ENCODE peak calls at places on chromosomes 3 and 15, in six cellular contexts. One of them, this sample, is unnamed.

GRCh38 chr15:59237119-59237853 is 30.6 kb downstream of the LDHAL6B start:
- DNase-seq in cardiac muscle cell: no peak
- DNase-seq in GM13976: peak; percentile 59
- DNase-seq in stimulated activated naive CD8-positive, alpha-beta T cell treated with anti-CD3 and anti-CD28 coated beads, Interleukin-15, amount 100 ng/mL, for 72 hours: no peak
- DNase-seq in bronchial epithelial cell: no peak
- DNase-seq in ELF-1: no peak
- DNase-seq in this sample: no peak

GRCh38 chr15:35038655-35039534 is 46.2 kb downstream of the NANOGP8 start:
- DNase-seq in cardiac muscle cell: peak; percentile 72
- DNase-seq in GM13976: no peak
- DNase-seq in stimulated activated naive CD8-positive, alpha-beta T cell treated with anti-CD3 and anti-CD28 coated beads, Interleukin-15, amount 100 ng/mL, for 72 hours: no peak
- DNase-seq in bronchial epithelial cell: peak; percentile 55
- DNase-seq in ELF-1: no peak
- DNase-seq in this sample: no peak

GRCh38 chr15:78907577-78907976 is 34.9 kb downstream of the MORF4L1 start:
- DNase-seq in cardiac muscle cell: no peak
- DNase-seq in GM13976: no peak
- DNase-seq in stimulated activated naive CD8-positive, alpha-beta T cell treated with anti-CD3 and anti-CD28 coated beads, Interleukin-15, amount 100 ng/mL, for 72 hours: no peak
- DNase-seq in bronchial epithelial cell: no peak
- DNase-seq in ELF-1: peak; percentile 36
- DNase-seq in this sample: no peak

GRCh38 chr3:37715358-37715757 is 146.3 kb upstream of the CTDSPL start:
- DNase-seq in cardiac muscle cell: no peak
- DNase-seq in GM13976: no peak
- DNase-seq in stimulated activated naive CD8-positive, alpha-beta T cell treated with anti-CD3 and anti-CD28 coated beads, Interleukin-15, amount 100 ng/mL, for 72 hours: no peak
- DNase-seq in bronchial epithelial cell: no peak
- DNase-seq in ELF-1: no peak
- DNase-seq in this sample: no peak

GRCh38 chr3:172750069-172750367 is 508 bp upstream of the ECT2 start:
- DNase-seq in cardiac muscle cell: no peak
- DNase-seq in GM13976: no peak
- DNase-seq in stimulated activated naive CD8-positive, alpha-beta T cell treated with anti-CD3 and anti-CD28 coated beads, Interleukin-15, amount 100 ng/mL, for 72 hours: no peak
- DNase-seq in bronchial epithelial cell: no peak
- DNase-seq in ELF-1: no peak
- DNase-seq in this sample: no peak

GRCh38 chr3:60841355-60841754 is 409.9 kb downstream of the FHIT start:
- DNase-seq in cardiac muscle cell: peak; percentile 1
- DNase-seq in GM13976: no peak
- DNase-seq in stimulated activated naive CD8-positive, alpha-beta T cell treated with anti-CD3 and anti-CD28 coated beads, Interleukin-15, amount 100 ng/mL, for 72 hours: no peak
- DNase-seq in bronchial epithelial cell: no peak
- DNase-seq in ELF-1: no peak
- DNase-seq in this sample: no peak

GRCh38 chr15:73849641-73850040 is 23.7 kb upstream of the TBC1D21 start:
- DNase-seq in cardiac muscle cell: no peak
- DNase-seq in GM13976: no peak
- DNase-seq in stimulated activated naive CD8-positive, alpha-beta T cell treated with anti-CD3 and anti-CD28 coated beads, Interleukin-15, amount 100 ng/mL, for 72 hours: no peak
- DNase-seq in bronchial epithelial cell: no peak
- DNase-seq in ELF-1: no peak
- DNase-seq in this sample: no peak

GRCh38 chr3:113825090-113825489 is 13.5 kb upstream of the GRAMD1C start:
- DNase-seq in cardiac muscle cell: peak; percentile 14
- DNase-seq in GM13976: peak; percentile 71
- DNase-seq in stimulated activated naive CD8-positive, alpha-beta T cell treated with anti-CD3 and anti-CD28 coated beads, Interleukin-15, amount 100 ng/mL, for 72 hours: no peak
- DNase-seq in bronchial epithelial cell: peak; percentile 46
- DNase-seq in ELF-1: no peak
- DNase-seq in this sample: no peak

GRCh38 chr3:112101946-112102345 is 15.8 kb downstream of the C3orf52 start:
- DNase-seq in cardiac muscle cell: peak; percentile 34
- DNase-seq in GM13976: no peak
- DNase-seq in stimulated activated naive CD8-positive, alpha-beta T cell treated with anti-CD3 and anti-CD28 coated beads, Interleukin-15, amount 100 ng/mL, for 72 hours: no peak
- DNase-seq in bronchial epithelial cell: peak; percentile 100
- DNase-seq in ELF-1: no peak
- DNase-seq in this sample: no peak

GRCh38 chr3:113173102-113173501 is 38.3 kb upstream of the BOC start:
- DNase-seq in cardiac muscle cell: no peak
- DNase-seq in GM13976: no peak
- DNase-seq in stimulated activated naive CD8-positive, alpha-beta T cell treated with anti-CD3 and anti-CD28 coated beads, Interleukin-15, amount 100 ng/mL, for 72 hours: no peak
- DNase-seq in bronchial epithelial cell: no peak
- DNase-seq in ELF-1: no peak
- DNase-seq in this sample: no peak

GRCh38 chr3:128501431-128501830 is 8.4 kb upstream of the GATA2 start:
- DNase-seq in cardiac muscle cell: no peak
- DNase-seq in GM13976: no peak
- DNase-seq in stimulated activated naive CD8-positive, alpha-beta T cell treated with anti-CD3 and anti-CD28 coated beads, Interleukin-15, amount 100 ng/mL, for 72 hours: no peak
- DNase-seq in bronchial epithelial cell: no peak
- DNase-seq in ELF-1: no peak
- DNase-seq in this sample: no peak

GRCh38 chr15:90774731-90775521 is 57.8 kb downstream of the BLM start:
- DNase-seq in cardiac muscle cell: peak; percentile 31
- DNase-seq in GM13976: no peak
- DNase-seq in stimulated activated naive CD8-positive, alpha-beta T cell treated with anti-CD3 and anti-CD28 coated beads, Interleukin-15, amount 100 ng/mL, for 72 hours: no peak
- DNase-seq in bronchial epithelial cell: peak; percentile 82
- DNase-seq in ELF-1: no peak
- DNase-seq in this sample: no peak

GRCh38 chr15:29045717-29046116 is 159.9 kb downstream of the APBA2 start:
- DNase-seq in cardiac muscle cell: peak; percentile 20
- DNase-seq in GM13976: no peak
- DNase-seq in stimulated activated naive CD8-positive, alpha-beta T cell treated with anti-CD3 and anti-CD28 coated beads, Interleukin-15, amount 100 ng/mL, for 72 hours: peak; percentile 36
- DNase-seq in bronchial epithelial cell: peak; percentile 41
- DNase-seq in ELF-1: no peak
- DNase-seq in this sample: no peak

GRCh38 chr3:127775398-127776109 is 46.8 kb downstream of the MGLL start:
- DNase-seq in cardiac muscle cell: peak; percentile 67
- DNase-seq in GM13976: peak; percentile 56
- DNase-seq in stimulated activated naive CD8-positive, alpha-beta T cell treated with anti-CD3 and anti-CD28 coated beads, Interleukin-15, amount 100 ng/mL, for 72 hours: no peak
- DNase-seq in bronchial epithelial cell: no peak
- DNase-seq in ELF-1: peak; percentile 36
- DNase-seq in this sample: no peak

GRCh38 chr3:54531741-54532140 is 396.1 kb downstream of the LRTM1 start:
- DNase-seq in cardiac muscle cell: no peak
- DNase-seq in GM13976: no peak
- DNase-seq in stimulated activated naive CD8-positive, alpha-beta T cell treated with anti-CD3 and anti-CD28 coated beads, Interleukin-15, amount 100 ng/mL, for 72 hours: no peak
- DNase-seq in bronchial epithelial cell: no peak
- DNase-seq in ELF-1: no peak
- DNase-seq in this sample: no peak

GRCh38 chr3:139629033-139629432 is 48.7 kb downstream of the NMNAT3 start:
- DNase-seq in cardiac muscle cell: peak; percentile 4
- DNase-seq in GM13976: peak; percentile 25
- DNase-seq in stimulated activated naive CD8-positive, alpha-beta T cell treated with anti-CD3 and anti-CD28 coated beads, Interleukin-15, amount 100 ng/mL, for 72 hours: no peak
- DNase-seq in bronchial epithelial cell: peak; percentile 83
- DNase-seq in ELF-1: peak; percentile 46
- DNase-seq in this sample: peak; percentile 10

GRCh38 chr3:154904328-154904727 is 175.8 kb upstream of the MME start:
- DNase-seq in cardiac muscle cell: peak; percentile 38
- DNase-seq in GM13976: peak; percentile 9
- DNase-seq in stimulated activated naive CD8-positive, alpha-beta T cell treated with anti-CD3 and anti-CD28 coated beads, Interleukin-15, amount 100 ng/mL, for 72 hours: no peak
- DNase-seq in bronchial epithelial cell: peak; percentile 39
- DNase-seq in ELF-1: peak; percentile 32
- DNase-seq in this sample: no peak

GRCh38 chr3:15241341-15241740 is 35.3 kb downstream of the CAPN7 start:
- DNase-seq in cardiac muscle cell: peak; percentile 23
- DNase-seq in GM13976: peak; percentile 39
- DNase-seq in stimulated activated naive CD8-positive, alpha-beta T cell treated with anti-CD3 and anti-CD28 coated beads, Interleukin-15, amount 100 ng/mL, for 72 hours: no peak
- DNase-seq in bronchial epithelial cell: peak; percentile 24
- DNase-seq in ELF-1: no peak
- DNase-seq in this sample: no peak

GRCh38 chr3:176971613-176972174 is 225.6 kb downstream of the TBL1XR1 start:
- DNase-seq in cardiac muscle cell: no peak
- DNase-seq in GM13976: no peak
- DNase-seq in stimulated activated naive CD8-positive, alpha-beta T cell treated with anti-CD3 and anti-CD28 coated beads, Interleukin-15, amount 100 ng/mL, for 72 hours: peak; percentile 11
- DNase-seq in bronchial epithelial cell: no peak
- DNase-seq in ELF-1: no peak
- DNase-seq in this sample: peak; percentile 8

GRCh38 chr3:31356941-31357340 is 175.8 kb upstream of the STT3B start:
- DNase-seq in cardiac muscle cell: peak; percentile 41
- DNase-seq in GM13976: no peak
- DNase-seq in stimulated activated naive CD8-positive, alpha-beta T cell treated with anti-CD3 and anti-CD28 coated beads, Interleukin-15, amount 100 ng/mL, for 72 hours: no peak
- DNase-seq in bronchial epithelial cell: peak; percentile 51
- DNase-seq in ELF-1: peak; percentile 43
- DNase-seq in this sample: no peak

GRCh38 chr15:66224946-66225345 is 28.6 kb downstream of the MEGF11 start:
- DNase-seq in cardiac muscle cell: no peak
- DNase-seq in GM13976: no peak
- DNase-seq in stimulated activated naive CD8-positive, alpha-beta T cell treated with anti-CD3 and anti-CD28 coated beads, Interleukin-15, amount 100 ng/mL, for 72 hours: no peak
- DNase-seq in bronchial epithelial cell: no peak
- DNase-seq in ELF-1: no peak
- DNase-seq in this sample: no peak

This sample was measured in activated T-helper 2 cell treated with anti-CD3 and anti-CD28 coated beads, Interferon-gamma antibody, Interleukin-2, Interleukin-4, amounts not matched to agents 10 μg/mL and 5 μg/mL and 100 μg/mL, durations not matched to agents 14 hours and 24 hours and 36 hours.